ENCODE peak calls at places on chromosomes 13 and 19, in ten cellular contexts. One of them, this sample, is unnamed.

GRCh38 chr13:41465215-41465907 is 8.0 kb downstream of the RGCC start:
- DNase-seq in adrenal gland: peak
- DNase-seq in HCT116: no peak
- DNase-seq in heart right ventricle: peak
- DNase-seq in naive thymus-derived CD4-positive, alpha-beta T cell: peak
- DNase-seq in psoas muscle: peak
- DNase-seq in effector memory CD4-positive, alpha-beta T cell: peak
- DNase-seq in H1: no peak
- DNase-seq in body of pancreas: peak
- DNase-seq in CD8-positive, alpha-beta T cell: peak
- DNase-seq in this sample: peak

GRCh38 chr19:39705578-39706188 is 1.4 kb downstream of the LGALS14 start:
- DNase-seq in adrenal gland: no peak
- DNase-seq in HCT116: no peak
- DNase-seq in heart right ventricle: no peak
- DNase-seq in naive thymus-derived CD4-positive, alpha-beta T cell: peak
- DNase-seq in psoas muscle: no peak
- DNase-seq in effector memory CD4-positive, alpha-beta T cell: no peak
- DNase-seq in H1: no peak
- DNase-seq in body of pancreas: no peak
- DNase-seq in CD8-positive, alpha-beta T cell: no peak
- DNase-seq in this sample: no peak

GRCh38 chr13:48973845-48974431 is 1.8 kb upstream of the FNDC3A start:
- DNase-seq in adrenal gland: no peak
- DNase-seq in HCT116: no peak
- DNase-seq in heart right ventricle: no peak
- DNase-seq in naive thymus-derived CD4-positive, alpha-beta T cell: no peak
- DNase-seq in psoas muscle: no peak
- DNase-seq in effector memory CD4-positive, alpha-beta T cell: no peak
- DNase-seq in H1: no peak
- DNase-seq in body of pancreas: no peak
- DNase-seq in CD8-positive, alpha-beta T cell: no peak
- DNase-seq in this sample: no peak

GRCh38 chr13:51148952-51149573 is 38.0 kb upstream of the C13orf42 start:
- DNase-seq in adrenal gland: peak
- DNase-seq in HCT116: peak
- DNase-seq in heart right ventricle: peak
- DNase-seq in naive thymus-derived CD4-positive, alpha-beta T cell: no peak
- DNase-seq in psoas muscle: no peak
- DNase-seq in effector memory CD4-positive, alpha-beta T cell: no peak
- DNase-seq in H1: peak
- DNase-seq in body of pancreas: peak
- DNase-seq in CD8-positive, alpha-beta T cell: no peak
- DNase-seq in this sample: no peak

GRCh38 chr13:22014469-22014868 is 343.6 kb downstream of the FGF9 start:
- DNase-seq in adrenal gland: peak
- DNase-seq in HCT116: no peak
- DNase-seq in heart right ventricle: no peak
- DNase-seq in naive thymus-derived CD4-positive, alpha-beta T cell: no peak
- DNase-seq in psoas muscle: no peak
- DNase-seq in effector memory CD4-positive, alpha-beta T cell: no peak
- DNase-seq in H1: no peak
- DNase-seq in body of pancreas: no peak
- DNase-seq in CD8-positive, alpha-beta T cell: no peak
- DNase-seq in this sample: no peak

GRCh38 chr13:94192576-94192975 is 286.9 kb downstream of the DCT start:
- DNase-seq in adrenal gland: peak
- DNase-seq in HCT116: no peak
- DNase-seq in heart right ventricle: peak
- DNase-seq in naive thymus-derived CD4-positive, alpha-beta T cell: no peak
- DNase-seq in psoas muscle: no peak
- DNase-seq in effector memory CD4-positive, alpha-beta T cell: no peak
- DNase-seq in H1: no peak
- DNase-seq in body of pancreas: peak
- DNase-seq in CD8-positive, alpha-beta T cell: no peak
- DNase-seq in this sample: no peak

GRCh38 chr19:41264581-41265375 is 606 bp downstream of the HNRNPUL1 start:
- DNase-seq in adrenal gland: peak
- DNase-seq in HCT116: no peak
- DNase-seq in heart right ventricle: peak
- DNase-seq in naive thymus-derived CD4-positive, alpha-beta T cell: peak
- DNase-seq in psoas muscle: peak
- DNase-seq in effector memory CD4-positive, alpha-beta T cell: peak
- DNase-seq in H1: no peak
- DNase-seq in body of pancreas: peak
- DNase-seq in CD8-positive, alpha-beta T cell: peak
- DNase-seq in this sample: no peak

GRCh38 chr19:8611890-8612806 is 1.6 kb upstream of the ADAMTS10 start:
- DNase-seq in adrenal gland: peak
- DNase-seq in HCT116: no peak
- DNase-seq in heart right ventricle: peak
- DNase-seq in naive thymus-derived CD4-positive, alpha-beta T cell: no peak
- DNase-seq in psoas muscle: peak
- DNase-seq in effector memory CD4-positive, alpha-beta T cell: no peak
- DNase-seq in H1: peak
- DNase-seq in body of pancreas: peak
- DNase-seq in CD8-positive, alpha-beta T cell: no peak
- DNase-seq in this sample: no peak

GRCh38 chr13:72652681-72653080 is 74.7 kb downstream of the MZT1 start:
- DNase-seq in adrenal gland: no peak
- DNase-seq in HCT116: no peak
- DNase-seq in heart right ventricle: no peak
- DNase-seq in naive thymus-derived CD4-positive, alpha-beta T cell: no peak
- DNase-seq in psoas muscle: no peak
- DNase-seq in effector memory CD4-positive, alpha-beta T cell: no peak
- DNase-seq in H1: no peak
- DNase-seq in body of pancreas: no peak
- DNase-seq in CD8-positive, alpha-beta T cell: no peak
- DNase-seq in this sample: no peak

GRCh38 chr19:57566396-57567256 is 7.0 kb upstream of the ZNF550 start:
- DNase-seq in adrenal gland: no peak
- DNase-seq in HCT116: peak
- DNase-seq in heart right ventricle: no peak
- DNase-seq in naive thymus-derived CD4-positive, alpha-beta T cell: no peak
- DNase-seq in psoas muscle: no peak
- DNase-seq in effector memory CD4-positive, alpha-beta T cell: no peak
- DNase-seq in H1: no peak
- DNase-seq in body of pancreas: no peak
- DNase-seq in CD8-positive, alpha-beta T cell: no peak
- DNase-seq in this sample: no peak

GRCh38 chr19:29515233-29515619 is 10.6 kb upstream of the VSTM2B start:
- DNase-seq in adrenal gland: no peak
- DNase-seq in HCT116: no peak
- DNase-seq in heart right ventricle: no peak
- DNase-seq in naive thymus-derived CD4-positive, alpha-beta T cell: no peak
- DNase-seq in psoas muscle: no peak
- DNase-seq in effector memory CD4-positive, alpha-beta T cell: no peak
- DNase-seq in H1: no peak
- DNase-seq in body of pancreas: no peak
- DNase-seq in CD8-positive, alpha-beta T cell: no peak
- DNase-seq in this sample: no peak

GRCh38 chr19:4472174-4472974 is at the start of gene HDGFL2:
- DNase-seq in adrenal gland: no peak
- DNase-seq in HCT116: no peak
- DNase-seq in heart right ventricle: no peak
- DNase-seq in naive thymus-derived CD4-positive, alpha-beta T cell: no peak
- DNase-seq in psoas muscle: peak
- DNase-seq in effector memory CD4-positive, alpha-beta T cell: no peak
- DNase-seq in H1: no peak
- DNase-seq in body of pancreas: no peak
- DNase-seq in CD8-positive, alpha-beta T cell: no peak
- DNase-seq in this sample: no peak

GRCh38 chr13:35478384-35479222 is 2.1 kb upstream of the MAB21L1 start:
- DNase-seq in adrenal gland: no peak
- DNase-seq in HCT116: no peak
- DNase-seq in heart right ventricle: no peak
- DNase-seq in naive thymus-derived CD4-positive, alpha-beta T cell: no peak
- DNase-seq in psoas muscle: no peak
- DNase-seq in effector memory CD4-positive, alpha-beta T cell: no peak
- DNase-seq in H1: no peak
- DNase-seq in body of pancreas: no peak
- DNase-seq in CD8-positive, alpha-beta T cell: no peak
- DNase-seq in this sample: no peak

DNA sequence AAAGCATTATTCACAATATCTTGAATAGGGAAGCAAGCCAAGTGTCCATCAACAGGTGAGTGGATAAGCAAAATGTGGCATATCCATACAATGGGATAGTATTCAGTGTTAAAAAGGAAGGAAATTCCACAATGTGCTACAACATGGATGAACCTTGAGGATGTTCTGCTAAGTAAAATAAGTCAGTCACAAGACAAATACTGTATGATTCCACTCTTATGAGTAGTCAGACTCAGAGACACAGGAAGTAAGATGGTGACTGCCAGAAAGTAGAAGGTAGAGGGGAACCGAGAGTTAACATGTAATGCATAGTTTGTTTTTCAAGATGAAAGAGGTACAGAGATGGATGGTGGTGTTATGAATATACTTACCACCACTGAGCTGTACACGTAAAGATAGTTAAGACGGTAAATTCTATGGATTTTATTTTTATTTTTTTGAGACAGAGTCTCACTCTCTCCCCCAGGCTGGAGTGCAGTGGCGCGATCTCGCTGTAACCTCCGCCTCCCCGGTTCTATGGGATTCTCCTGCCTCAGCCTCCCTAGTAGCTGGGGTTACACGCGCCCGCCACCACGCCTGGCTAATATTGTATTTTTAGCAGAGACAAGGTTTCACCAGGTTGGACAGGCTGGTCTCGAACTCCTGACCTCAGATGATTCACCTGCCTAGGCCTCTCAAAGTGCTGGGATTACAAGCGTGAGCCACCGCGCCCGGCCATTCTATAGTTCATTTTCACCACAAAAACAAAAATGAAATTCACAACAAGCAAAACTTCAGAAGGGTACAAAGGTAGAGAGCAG is 1.0 kb upstream of the CHAMP1 start:
- DNase-seq in adrenal gland: peak
- DNase-seq in HCT116: no peak
- DNase-seq in heart right ventricle: no peak
- DNase-seq in naive thymus-derived CD4-positive, alpha-beta T cell: no peak
- DNase-seq in psoas muscle: no peak
- DNase-seq in effector memory CD4-positive, alpha-beta T cell: no peak
- DNase-seq in H1: no peak
- DNase-seq in body of pancreas: no peak
- DNase-seq in CD8-positive, alpha-beta T cell: no peak
- DNase-seq in this sample: no peak
- H3K27ac ChIP-seq in adrenal gland: peak
- H3K27ac ChIP-seq in HCT116: peak
- H3K27ac ChIP-seq in heart right ventricle: peak
- H3K27ac ChIP-seq in naive thymus-derived CD4-positive, alpha-beta T cell: peak
- H3K27ac ChIP-seq in psoas muscle: peak
- H3K27ac ChIP-seq in effector memory CD4-positive, alpha-beta T cell: peak
- H3K27ac ChIP-seq in H1: no peak
- H3K27ac ChIP-seq in body of pancreas: peak
- H3K27ac ChIP-seq in CD8-positive, alpha-beta T cell: peak
- H3K27ac ChIP-seq in this sample: peak

GRCh38 chr13:43880451-43880850 is 747 bp downstream of the LACC1 start:
- DNase-seq in adrenal gland: no peak
- DNase-seq in HCT116: no peak
- DNase-seq in heart right ventricle: no peak
- DNase-seq in naive thymus-derived CD4-positive, alpha-beta T cell: no peak
- DNase-seq in psoas muscle: no peak
- DNase-seq in effector memory CD4-positive, alpha-beta T cell: no peak
- DNase-seq in H1: no peak
- DNase-seq in body of pancreas: no peak
- DNase-seq in CD8-positive, alpha-beta T cell: no peak
- DNase-seq in this sample: no peak

GRCh38 chr13:43878897-43879322 is 630 bp downstream of the CCDC122 start:
- DNase-seq in adrenal gland: peak
- DNase-seq in HCT116: no peak
- DNase-seq in heart right ventricle: peak
- DNase-seq in naive thymus-derived CD4-positive, alpha-beta T cell: no peak
- DNase-seq in psoas muscle: peak
- DNase-seq in effector memory CD4-positive, alpha-beta T cell: no peak
- DNase-seq in H1: no peak
- DNase-seq in body of pancreas: peak
- DNase-seq in CD8-positive, alpha-beta T cell: peak
- DNase-seq in this sample: peak

GRCh38 chr13:43880930-43881329 is 1.2 kb downstream of the LACC1 start:
- DNase-seq in adrenal gland: no peak
- DNase-seq in HCT116: no peak
- DNase-seq in heart right ventricle: no peak
- DNase-seq in naive thymus-derived CD4-positive, alpha-beta T cell: no peak
- DNase-seq in psoas muscle: no peak
- DNase-seq in effector memory CD4-positive, alpha-beta T cell: no peak
- DNase-seq in H1: no peak
- DNase-seq in body of pancreas: no peak
- DNase-seq in CD8-positive, alpha-beta T cell: no peak
- DNase-seq in this sample: no peak

GRCh38 chr13:43877788-43878187 is 1.8 kb downstream of the CCDC122 start:
- DNase-seq in adrenal gland: no peak
- DNase-seq in HCT116: no peak
- DNase-seq in heart right ventricle: no peak
- DNase-seq in naive thymus-derived CD4-positive, alpha-beta T cell: no peak
- DNase-seq in psoas muscle: no peak
- DNase-seq in effector memory CD4-positive, alpha-beta T cell: no peak
- DNase-seq in H1: no peak
- DNase-seq in body of pancreas: no peak
- DNase-seq in CD8-positive, alpha-beta T cell: no peak
- DNase-seq in this sample: no peak

GRCh38 chr13:43879323-43880181 is at the start of the genes CCDC122 and LACC1:
- DNase-seq in adrenal gland: peak
- DNase-seq in HCT116: no peak
- DNase-seq in heart right ventricle: peak
- DNase-seq in naive thymus-derived CD4-positive, alpha-beta T cell: peak
- DNase-seq in psoas muscle: peak
- DNase-seq in effector memory CD4-positive, alpha-beta T cell: peak
- DNase-seq in H1: no peak
- DNase-seq in body of pancreas: peak
- DNase-seq in CD8-positive, alpha-beta T cell: peak
- DNase-seq in this sample: peak
- H3K27ac ChIP-seq in adrenal gland: peak
- H3K27ac ChIP-seq in HCT116: peak
- H3K27ac ChIP-seq in heart right ventricle: peak
- H3K27ac ChIP-seq in naive thymus-derived CD4-positive, alpha-beta T cell: peak
- H3K27ac ChIP-seq in psoas muscle: peak
- H3K27ac ChIP-seq in effector memory CD4-positive, alpha-beta T cell: peak
- H3K27ac ChIP-seq in H1: peak
- H3K27ac ChIP-seq in body of pancreas: peak
- H3K27ac ChIP-seq in CD8-positive, alpha-beta T cell: no peak
- H3K27ac ChIP-seq in this sample: peak

GRCh38 chr13:29100739-29101138 is 280.6 kb downstream of the MTUS2 start:
- DNase-seq in adrenal gland: no peak
- DNase-seq in HCT116: no peak
- DNase-seq in heart right ventricle: no peak
- DNase-seq in naive thymus-derived CD4-positive, alpha-beta T cell: no peak
- DNase-seq in psoas muscle: no peak
- DNase-seq in effector memory CD4-positive, alpha-beta T cell: no peak
- DNase-seq in H1: no peak
- DNase-seq in body of pancreas: no peak
- DNase-seq in CD8-positive, alpha-beta T cell: no peak
- DNase-seq in this sample: no peak
- H3K27ac ChIP-seq in adrenal gland: no peak
- H3K27ac ChIP-seq in HCT116: no peak
- H3K27ac ChIP-seq in heart right ventricle: no peak
- H3K27ac ChIP-seq in naive thymus-derived CD4-positive, alpha-beta T cell: no peak
- H3K27ac ChIP-seq in psoas muscle: no peak
- H3K27ac ChIP-seq in effector memory CD4-positive, alpha-beta T cell: no peak
- H3K27ac ChIP-seq in H1: no peak
- H3K27ac ChIP-seq in body of pancreas: no peak
- H3K27ac ChIP-seq in CD8-positive, alpha-beta T cell: no peak
- H3K27ac ChIP-seq in this sample: no peak

GRCh38 chr19:36488118-36488815 is 1.1 kb downstream of the ZNF566 start:
- DNase-seq in adrenal gland: no peak
- DNase-seq in HCT116: no peak
- DNase-seq in heart right ventricle: no peak
- DNase-seq in naive thymus-derived CD4-positive, alpha-beta T cell: no peak
- DNase-seq in psoas muscle: no peak
- DNase-seq in effector memory CD4-positive, alpha-beta T cell: no peak
- DNase-seq in H1: no peak
- DNase-seq in body of pancreas: no peak
- DNase-seq in CD8-positive, alpha-beta T cell: no peak
- DNase-seq in this sample: no peak
- H3K27ac ChIP-seq in adrenal gland: no peak
- H3K27ac ChIP-seq in HCT116: peak
- H3K27ac ChIP-seq in heart right ventricle: peak
- H3K27ac ChIP-seq in naive thymus-derived CD4-positive, alpha-beta T cell: peak
- H3K27ac ChIP-seq in psoas muscle: peak
- H3K27ac ChIP-seq in effector memory CD4-positive, alpha-beta T cell: peak
- H3K27ac ChIP-seq in H1: no peak
- H3K27ac ChIP-seq in body of pancreas: peak
- H3K27ac ChIP-seq in CD8-positive, alpha-beta T cell: peak
- H3K27ac ChIP-seq in this sample: peak

This sample was measured in esophagus squamous epithelium.